ENCODE peak calls at places on chromosomes 5 and 9, in seven cellular contexts. N is GM04503; H is cardiac muscle cell; I is activated T-helper 9 cell treated with anti-CD3 and anti-CD28 coated beads, Interleukin-2, amount 50 U/mL, for 16 hours; F is AG10803; M is gastrocnemius medialis; W is ACHN. D is an unnamed sample.

GRCh38 chr5:132263548-132264261 is 6.2 kb downstream of the PDLIM4 start:
- DNase-seq in W (peak; percentile 93), M (no peak), I (no peak), F (peak; percentile 81), H (peak; percentile 78), N (peak; percentile 79), D (no peak)

GRCh38 chr9:136763649-136764035 is 676 bp downstream of the LCN15 start:
- DNase-seq in F (no peak), H (no peak), I (no peak), M (no peak), W (no peak), N (no peak), D (no peak)

GRCh38 chr9:78030553-78031270 is 899 bp downstream of the GNAQ start:
- DNase-seq in F (peak; percentile 36), W (peak; percentile 25), I (peak; percentile 53), H (peak; percentile 51), N (no peak), M (peak; percentile 5), D (peak; percentile 46)

GRCh38 chr5:139401546-139401945 is 2.3 kb downstream of the SPATA24 start:
- DNase-seq in I (no peak), M (no peak), W (no peak), F (no peak), H (no peak), N (no peak), D (no peak)

GRCh38 chr5:95080456-95080855 is 204.4 kb downstream of the MCTP1 start:
- DNase-seq in N (no peak), I (no peak), F (no peak), M (no peak), H (no peak), W (peak; percentile 82), D (no peak)

GRCh38 chr9:123550797-123551196 is 194.8 kb downstream of the CRB2 start:
- DNase-seq in I (no peak), N (no peak), W (no peak), F (no peak), H (no peak), M (no peak), D (no peak)

GRCh38 chr5:16558984-16559629 is 57.7 kb downstream of the RETREG1 start:
- DNase-seq in I (no peak), M (no peak), F (no peak), W (no peak), N (no peak), H (no peak), D (no peak)

GRCh38 chr5:10719965-10720364 is 41.1 kb downstream of the DAP start:
- DNase-seq in W (peak; percentile 73), M (no peak), N (peak; percentile 55), H (no peak), F (peak; percentile 76), I (no peak), D (no peak)

GRCh38 chr5:125450803-125451202 is 704.4 kb upstream of the ZNF608 start:
- DNase-seq in M (no peak), N (no peak), F (no peak), H (peak; percentile 76), I (no peak), W (no peak), D (no peak)

GRCh38 chr5:133415906-133416305 is 196.4 kb downstream of the FSTL4 start:
- DNase-seq in I (no peak), F (no peak), W (no peak), N (no peak), H (no peak), M (no peak), D (no peak)

GRCh38 chr9:3848445-3849114 is 322.8 kb upstream of the RFX3 start:
- DNase-seq in W (peak; percentile 3), H (peak; percentile 39), N (no peak), M (no peak), I (no peak), F (no peak), D (no peak)

GRCh38 chr5:24162343-24162742 is 482.4 kb downstream of the CDH10 start:
- DNase-seq in M (no peak), W (no peak), N (no peak), H (no peak), I (no peak), F (no peak), D (no peak)

GRCh38 chr5:146284016-146284415 is 54.6 kb upstream of the POU4F3 start:
- DNase-seq in I (no peak), F (no peak), H (no peak), W (no peak), N (no peak), M (no peak), D (no peak)

GRCh38 chr5:78627766-78628165 is 20.8 kb downstream of the LHFPL2 start:
- DNase-seq in M (no peak), N (no peak), W (no peak), I (no peak), F (peak; percentile 77), H (no peak), D (no peak)

GRCh38 chr9:4604678-4605095 is 57.4 kb upstream of the PLPP6 start:
- DNase-seq in M (peak; percentile 17), W (peak; percentile 70), I (peak; percentile 20), N (no peak), H (peak; percentile 69), F (peak; percentile 56), D (peak; percentile 4)

GRCh38 chr5:149420509-149421371 is 41.6 kb upstream of the IL17B start:
- DNase-seq in N (no peak), H (peak; percentile 66), W (no peak), F (peak; percentile 93), I (no peak), M (no peak), D (no peak)

GRCh38 chr9:137314561-137315560 is 12.8 kb upstream of the NRARP start:
- DNase-seq in I (no peak), M (no peak), H (no peak), N (no peak), F (no peak), W (no peak), D (no peak)

GRCh38 chr9:130443840-130444492 is 795 bp upstream of the ASS1 start:
- DNase-seq in I (no peak), H (peak; percentile 39), F (no peak), W (no peak), M (no peak), N (no peak), D (no peak)

GRCh38 chr5:159788835-159789331 is 127.4 kb upstream of the ADRA1B start:
- DNase-seq in N (no peak), I (no peak), F (no peak), H (peak; percentile 9), W (no peak), M (no peak), D (no peak)

GRCh38 chr9:18124760-18125159 is 349.2 kb upstream of the ADAMTSL1 start:
- DNase-seq in M (no peak), N (peak; percentile 15), H (peak; percentile 48), F (peak; percentile 22), I (no peak), W (no peak), D (no peak)

GRCh38 chr9:81741103-81741502 is 51.8 kb upstream of the TLE1 start:
- DNase-seq in W (no peak), I (no peak), N (no peak), M (no peak), H (no peak), F (no peak), D (no peak)

GRCh38 chr9:2601785-2602378 is 19.7 kb upstream of the VLDLR start:
- DNase-seq in M (no peak), I (no peak), N (no peak), H (no peak), W (no peak), F (no peak), D (no peak)

GRCh38 chr9:133959966-133960567 is 32.1 kb downstream of the VAV2 start:
- DNase-seq in H (no peak), M (no peak), W (no peak), I (no peak), F (no peak), N (no peak), D (no peak)

D was measured in occipital lobe.